ENCODE peak calls at places on chromosomes 2 and 18, in eight cellular contexts. X, D, I, G, Y, A, Q and W are unnamed samples.
A peak's percentile ranks its signal among the peaks of the same experiment; 100 is the strongest.

GRCh38 chr2:238706673-238707072 is 141.2 kb upstream of the TWIST2 start:
- DNase-seq in X (no peak), D (no peak), I (no peak), G (no peak), Y (no peak), A (no peak), Q (no peak), W (no peak)

GRCh38 chr2:170465241-170465640 is 249.9 kb upstream of the SP5 start:
- DNase-seq in X (no peak), D (no peak), I (no peak), G (no peak), Y (no peak), A (no peak), Q (no peak), W (no peak)

GRCh38 chr2:23377772-23378171 is 7.2 kb upstream of the KLHL29 start:
- DNase-seq in X (no peak), D (no peak), I (no peak), G (no peak), Y (no peak), A (no peak), Q (no peak), W (no peak)

GRCh38 chr2:189772212-189772611 is 9.6 kb upstream of the OSGEPL1 start:
- DNase-seq in X (no peak), D (no peak), I (no peak), G (no peak), Y (no peak), A (no peak), Q (no peak), W (no peak)

GRCh38 chr2:19846030-19846429 is 55.8 kb downstream of the TTC32 start:
- DNase-seq in X (no peak), D (no peak), I (no peak), G (peak; percentile 16), Y (no peak), A (no peak), Q (no peak), W (no peak)

GRCh38 chr18:36828157-36828629 is 609 bp downstream of the TPGS2 start:
- DNase-seq in X (peak; percentile 4), D (peak; percentile 7), I (no peak), G (no peak), Y (no peak), A (peak; percentile 34), Q (peak; percentile 9), W (no peak)

GRCh38 chr2:25546852-25547251 is 126.5 kb downstream of the DTNB start:
- DNase-seq in X (no peak), D (no peak), I (no peak), G (no peak), Y (no peak), A (no peak), Q (no peak), W (no peak)

GRCh38 chr2:133486706-133487305 is 81.5 kb downstream of the NCKAP5 start:
- DNase-seq in X (no peak), D (no peak), I (no peak), G (no peak), Y (peak; percentile 71), A (no peak), Q (no peak), W (no peak)

GRCh38 chr2:190216829-190217228 is 102.8 kb downstream of the HIBCH start:
- DNase-seq in X (peak; percentile 33), D (no peak), I (peak; percentile 66), G (no peak), Y (no peak), A (peak; percentile 12), Q (peak; percentile 8), W (no peak)

GRCh38 chr2:133109772-133110171 is 439.8 kb upstream of the LYPD1 start:
- DNase-seq in X (no peak), D (no peak), I (no peak), G (no peak), Y (no peak), A (no peak), Q (no peak), W (no peak)

GRCh38 chr18:55320399-55321255 is 267.4 kb downstream of the TCF4 start:
- DNase-seq in X (peak; percentile 20), D (no peak), I (peak; percentile 39), G (no peak), Y (no peak), A (no peak), Q (no peak), W (no peak)

GRCh38 chr2:28956415-28956826 is 24.7 kb upstream of the TOGARAM2 start:
- DNase-seq in X (no peak), D (no peak), I (peak; percentile 70), G (no peak), Y (no peak), A (peak; percentile 49), Q (peak; percentile 33), W (peak; percentile 25)

GRCh38 chr2:159921752-159922404 is 123.9 kb upstream of the CD302 start:
- DNase-seq in X (peak; percentile 20), D (peak; percentile 72), I (peak; percentile 75), G (peak; percentile 34), Y (no peak), A (peak; percentile 89), Q (peak; percentile 69), W (peak; percentile 81)

GRCh38 chr2:33214436-33214835 is 262.0 kb upstream of the RASGRP3 start:
- DNase-seq in X (no peak), D (no peak), I (no peak), G (no peak), Y (no peak), A (no peak), Q (no peak), W (peak; percentile 56)

GRCh38 chr18:26804474-26804873 is 61.0 kb downstream of the AQP4 start:
- DNase-seq in X (no peak), D (no peak), I (no peak), G (no peak), Y (no peak), A (no peak), Q (no peak), W (no peak)

GRCh38 chr2:169683054-169683424 is 11.2 kb downstream of the CFAP210 start:
- DNase-seq in X (no peak), D (no peak), I (no peak), G (no peak), Y (no peak), A (no peak), Q (peak; percentile 20), W (no peak)

GRCh38 chr18:65737346-65737745 is 13.5 kb upstream of the CDH7 start:
- DNase-seq in X (no peak), D (no peak), I (no peak), G (no peak), Y (no peak), A (no peak), Q (no peak), W (no peak)

GRCh38 chr2:229486673-229487072 is 215.6 kb upstream of the PID1 start:
- DNase-seq in X (no peak), D (no peak), I (no peak), G (no peak), Y (no peak), A (no peak), Q (no peak), W (peak; percentile 13)

GRCh38 chr2:16666453-16666801 is 793 bp upstream of the CYRIA start:
- DNase-seq in X (no peak), D (no peak), I (no peak), G (no peak), Y (no peak), A (no peak), Q (no peak), W (no peak)

GRCh38 chr2:190094471-190094870 is 31.9 kb upstream of the MSTN start:
- DNase-seq in X (no peak), D (no peak), I (no peak), G (no peak), Y (no peak), A (no peak), Q (no peak), W (no peak)

GRCh38 chr2:128305555-128306080 is 13.1 kb downstream of the HS6ST1 start:
- DNase-seq in X (peak; percentile 89), D (peak; percentile 44), I (no peak), G (no peak), Y (no peak), A (no peak), Q (no peak), W (peak; percentile 92)

GRCh38 chr2:75053484-75054112 is 95.2 kb downstream of the POLE4 start:
- DNase-seq in X (peak; percentile 55), D (peak; percentile 4), I (peak; percentile 21), G (no peak), Y (no peak), A (peak; percentile 6), Q (no peak), W (peak; percentile 22)

GRCh38 chr2:150486539-150487484 is 655 bp downstream of the RND3 start:
- DNase-seq in X (no peak), D (no peak), I (no peak), G (peak; percentile 47), Y (no peak), A (no peak), Q (no peak), W (no peak)

GRCh38 chr2:135663148-135663700 is 78.4 kb upstream of the UBXN4 start:
- DNase-seq in X (no peak), D (no peak), I (no peak), G (no peak), Y (no peak), A (no peak), Q (no peak), W (no peak)

GRCh38 chr2:38909872-38910271 is 20.2 kb downstream of the ARHGEF33 start:
- DNase-seq in X (no peak), D (no peak), I (no peak), G (no peak), Y (no peak), A (no peak), Q (no peak), W (no peak)

GRCh38 chr2:207269021-207269420 is 103.3 kb upstream of the KLF7 start:
- DNase-seq in X (no peak), D (no peak), I (no peak), G (no peak), Y (no peak), A (no peak), Q (no peak), W (no peak)